ENCODE peak calls at places on chromosomes 6 and 20, in nine cellular contexts. Z is upper lobe of left lung, W is endothelial cell of umbilical vein, L is spleen, P is transverse colon, G is stomach, J is Panc1, U is sigmoid colon, D is GM23338. A is an unnamed sample. For H3K4me1, the result is how much of the 10 kb centered on the place peaks cover.

GRCh38 chr6:41443616-41444525 is 102.3 kb upstream of the FOXP4 start:
- DNase-seq in U (peak), L (no peak), P (no peak), W (no peak), D (no peak), J (no peak), G (no peak), Z (no peak), A (no peak)

GRCh38 chr6:131049515-131050081 is 13.4 kb downstream of the EPB41L2 start:
- DNase-seq in U (no peak), J (no peak), G (no peak), L (no peak), D (no peak), W (no peak), P (no peak), Z (no peak), A (no peak)

GRCh38 chr6:170176621-170177382 is 114.1 kb downstream of the DLL1 start:
- DNase-seq in D (no peak), P (no peak), L (peak), Z (no peak), G (no peak), U (no peak), J (no peak), W (no peak), A (no peak)

GRCh38 chr6:22631101-22631500 is 61.7 kb downstream of the HDGFL1 start:
- DNase-seq in Z (no peak), L (no peak), D (no peak), P (no peak), W (no peak), U (no peak), J (no peak), G (no peak), A (no peak)

GRCh38 chr6:30626484-30627366 is at the start of gene ATAT1:
- DNase-seq in P (peak), G (peak), Z (peak), J (no peak), D (peak), W (peak), U (peak), L (peak), A (peak)

GRCh38 chr20:51220293-51220706 is 197.4 kb upstream of the KCNG1 start:
- DNase-seq in L (peak), U (no peak), P (peak), Z (no peak), D (peak), W (peak), J (no peak), G (peak), A (no peak)

GRCh38 chr6:89794324-89794723 is 25.3 kb downstream of the MDN1 start:
- DNase-seq in G (no peak), P (no peak), D (no peak), L (no peak), W (no peak), Z (no peak), U (no peak), J (no peak), A (no peak)

GRCh38 chr6:47111685-47112084 is 69.6 kb upstream of the ADGRF1 start:
- DNase-seq in U (no peak), D (peak), P (peak), Z (no peak), L (no peak), G (no peak), J (no peak), W (peak), A (no peak)

GRCh38 chr6:26351544-26351953 is 13.4 kb upstream of the BTN3A2 start:
- DNase-seq in G (no peak), D (no peak), L (no peak), U (no peak), J (peak), Z (no peak), P (no peak), W (peak), A (no peak)

GRCh38 chr6:113082691-113083090 is 735.6 kb downstream of the RFPL4B start:
- DNase-seq in J (no peak), G (no peak), W (peak), L (no peak), U (no peak), Z (no peak), D (peak), P (no peak), A (no peak)

GRCh38 chr6:12605888-12606345 is 110.7 kb upstream of the PHACTR1 start:
- DNase-seq in P (peak), G (peak), J (peak), W (peak), U (no peak), D (peak), L (no peak), Z (peak), A (no peak)

GRCh38 chr20:9503530-9504251 is 10.7 kb upstream of the LAMP5 start:
- DNase-seq in J (no peak), G (no peak), W (no peak), D (peak), L (no peak), U (no peak), P (no peak), Z (no peak), A (peak)

GRCh38 chr6:166032366-166033171 is 135.1 kb downstream of the TBXT start:
- DNase-seq in J (peak), Z (no peak), P (peak), D (peak), G (no peak), L (no peak), U (peak), W (no peak), A (no peak)

GRCh38 chr20:8228315-8228714 is 96.2 kb downstream of the PLCB1 start:
- DNase-seq in U (no peak), L (no peak), D (no peak), Z (no peak), J (no peak), W (no peak), G (no peak), P (no peak), A (no peak)

GRCh38 chr6:16337280-16337975 is 99.0 kb downstream of the GMPR start:
- DNase-seq in J (no peak), Z (peak), G (peak), D (peak), P (peak), W (peak), L (peak), U (peak), A (peak)

GRCh38 chr6:43779864-43780260 is 9.9 kb downstream of the VEGFA start:
- DNase-seq in W (no peak), U (no peak), D (no peak), L (no peak), Z (no peak), P (no peak), J (no peak), G (peak), A (no peak)

GRCh38 chr6:137657351-137657911 is 163.2 kb upstream of the OLIG3 start:
- DNase-seq in U (no peak), W (no peak), G (no peak), L (no peak), J (no peak), D (no peak), P (no peak), Z (no peak), A (no peak)

GRCh38 chr6:80638222-80639055 is 532.0 kb downstream of the BCKDHB start:
- DNase-seq in J (peak), U (no peak), L (no peak), W (peak), G (peak), Z (peak), P (peak), D (peak), A (no peak)

GRCh38 chr20:25054995-25055629 is 2.8 kb downstream of the ACSS1 start:
- DNase-seq in L (no peak), J (no peak), D (no peak), U (peak), W (no peak), P (peak), G (peak), Z (peak), A (no peak)

GRCh38 chr6:70847685-70848084 is 109.2 kb downstream of the B3GAT2 start:
- DNase-seq in D (no peak), U (no peak), G (no peak), P (no peak), Z (no peak), L (no peak), W (no peak), J (no peak), A (no peak)

GRCh38 chr20:46053416-46053815 is 24.4 kb downstream of the SLC12A5 start:
- DNase-seq in G (no peak), D (no peak), J (no peak), U (peak), W (no peak), L (no peak), Z (no peak), P (no peak), A (no peak)

GRCh38 chr6:168377481-168377850 is 57.9 kb upstream of the DACT2 start:
- DNase-seq in G (no peak), W (no peak), L (peak), Z (no peak), P (no peak), U (peak), J (no peak), D (no peak), A (no peak)

GRCh38 chr20:61890210-61890609 is 175.5 kb downstream of the TAF4 start:
- DNase-seq in L (no peak), W (no peak), Z (no peak), D (no peak), J (no peak), U (no peak), G (no peak), P (no peak), A (no peak)

GRCh38 chr20:61891476-61891875 is 174.2 kb downstream of the TAF4 start:
- DNase-seq in U (no peak), W (no peak), P (no peak), Z (no peak), L (peak), J (no peak), G (no peak), D (no peak), A (no peak)

GRCh38 chr20:61895016-61895415 is 170.7 kb downstream of the TAF4 start:
- DNase-seq in G (no peak), Z (no peak), W (no peak), U (no peak), L (peak), J (no peak), P (no peak), D (no peak), A (no peak)

GRCh38 chr20:61889659-61890058 is 176.0 kb downstream of the TAF4 start:
- DNase-seq in Z (no peak), P (no peak), G (no peak), W (no peak), L (no peak), J (no peak), U (no peak), D (no peak), A (no peak)

DNA sequence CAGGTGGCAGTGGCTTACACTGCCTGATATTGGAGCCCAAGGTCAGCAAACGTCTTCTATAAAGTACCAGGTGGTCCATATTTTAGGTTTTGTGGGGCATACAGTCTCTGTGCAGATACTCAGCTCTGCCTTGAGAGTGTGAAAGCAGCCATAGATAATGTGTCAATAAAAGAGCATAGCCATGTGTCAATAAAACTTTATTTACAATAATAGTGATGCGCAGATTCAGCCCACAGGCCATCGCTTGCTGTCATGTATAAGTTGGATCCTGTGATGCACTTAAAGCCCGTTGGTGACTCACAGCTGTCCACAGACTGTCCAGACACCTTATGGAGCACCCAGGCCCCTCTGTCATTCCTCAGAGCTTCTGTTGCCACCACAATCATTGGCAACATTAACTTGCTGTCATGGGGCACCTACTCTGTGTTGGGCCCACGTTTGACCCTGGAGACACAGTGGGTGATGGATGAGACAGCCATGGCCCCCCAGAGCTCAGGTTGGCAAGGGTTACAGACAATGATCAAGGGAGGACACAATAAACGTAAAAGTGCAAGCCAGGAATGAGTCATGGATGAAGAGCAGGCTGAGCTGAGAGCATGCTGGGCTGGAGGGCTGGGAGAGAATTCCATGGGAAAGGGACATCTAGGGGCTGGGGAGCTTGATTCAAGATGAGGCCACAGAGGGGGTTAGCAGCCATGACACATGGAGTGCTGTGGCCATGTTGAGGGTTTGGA is 173.6 kb downstream of the TAF4 start:
- DNase-seq in W (no peak), D (no peak), Z (no peak), L (peak), P (no peak), J (no peak), U (no peak), G (no peak), A (no peak)
- H3K4me1 ChIP-seq in W (under half), D (under half), Z (under half), L (under half), P (under half), J (under half), U (under half), G (under half), A (under half)

GRCh38 chr6:8991844-8992243 is 556.5 kb upstream of the SLC35B3 start:
- DNase-seq in L (no peak), G (no peak), P (no peak), Z (no peak), W (no peak), J (no peak), U (no peak), D (no peak), A (no peak)

GRCh38 chr6:8993111-8993510 is 557.8 kb upstream of the SLC35B3 start:
- DNase-seq in D (no peak), U (no peak), P (no peak), G (no peak), L (no peak), J (no peak), Z (no peak), W (no peak), A (no peak)

GRCh38 chr6:8990075-8990474 is 554.7 kb upstream of the SLC35B3 start:
- DNase-seq in J (no peak), L (no peak), G (no peak), Z (no peak), U (no peak), D (no peak), W (no peak), P (no peak), A (no peak)

DNA sequence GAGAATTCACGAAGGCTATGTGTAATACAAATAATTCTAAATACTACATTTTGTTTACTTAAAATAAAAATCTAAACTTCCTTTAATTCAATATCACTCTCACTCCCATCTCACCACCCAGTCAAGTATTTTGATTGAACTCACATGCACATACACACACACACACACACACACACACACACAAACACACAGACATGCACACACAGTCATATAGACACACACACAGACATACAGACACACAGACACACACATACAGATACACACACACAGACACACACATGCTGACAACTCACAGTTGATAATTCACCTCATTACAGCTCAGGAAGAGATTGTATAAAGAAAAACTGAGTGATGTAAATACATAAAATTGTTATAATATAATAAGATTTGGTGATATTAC is 559.8 kb upstream of the SLC35B3 start:
- DNase-seq in Z (no peak), U (no peak), G (no peak), P (no peak), L (no peak), W (no peak), D (no peak), J (no peak), A (no peak)
- H3K4me3 ChIP-seq in Z (no peak), U (no peak), G (no peak), P (no peak), L (no peak), W (no peak), D (no peak), J (no peak), A (no peak)

GRCh38 chr6:144647971-144648651 is 363.0 kb downstream of the UTRN start:
- DNase-seq in P (no peak), J (no peak), G (no peak), L (no peak), W (no peak), D (no peak), Z (no peak), U (no peak), A (no peak)

GRCh38 chr6:144649085-144649484 is 363.9 kb downstream of the UTRN start:
- DNase-seq in U (no peak), D (no peak), G (no peak), L (no peak), W (no peak), J (no peak), P (no peak), Z (no peak), A (no peak)

GRCh38 chr6:144647406-144647964 is 362.4 kb downstream of the UTRN start:
- DNase-seq in P (no peak), G (no peak), Z (no peak), J (no peak), U (no peak), W (no peak), L (no peak), D (peak), A (no peak)

GRCh38 chr6:144646066-144646800 is 361.1 kb downstream of the UTRN start:
- DNase-seq in D (no peak), Z (no peak), J (no peak), U (no peak), W (no peak), P (no peak), G (no peak), L (no peak), A (no peak)

GRCh38 chr6:144644776-144645175 is 359.6 kb downstream of the UTRN start:
- DNase-seq in G (no peak), D (peak), Z (no peak), U (no peak), J (no peak), P (no peak), L (no peak), W (no peak), A (no peak)
- TF ChIP-seq POLR2AphosphoS5 in G (no peak), D (no peak), Z (no peak), U (no peak), J (no peak), P (no peak), L (no peak), W (no peak), A (no peak)

GRCh38 chr6:111750147-111750546 is 123.1 kb downstream of the FYN start:
- DNase-seq in G (no peak), P (no peak), L (no peak), Z (no peak), W (no peak), U (no peak), D (no peak), J (no peak), A (no peak)

GRCh38 chr6:111747791-111748190 is 125.5 kb downstream of the FYN start:
- DNase-seq in Z (no peak), G (no peak), U (no peak), P (no peak), D (no peak), W (no peak), L (no peak), J (no peak), A (no peak)

GRCh38 chr6:111746983-111747773 is 126.1 kb downstream of the FYN start:
- DNase-seq in L (no peak), U (no peak), D (peak), Z (no peak), W (peak), J (no peak), G (no peak), P (no peak), A (no peak)

GRCh38 chr6:111745636-111746035 is 127.6 kb downstream of the FYN start:
- DNase-seq in J (no peak), P (no peak), U (no peak), L (no peak), Z (no peak), D (no peak), G (no peak), W (no peak), A (no peak)

GRCh38 chr6:111748247-111748647 is 125.0 kb downstream of the FYN start:
- DNase-seq in D (no peak), Z (no peak), L (no peak), U (no peak), G (no peak), W (peak), P (no peak), J (no peak), A (no peak)
- H3K4me1 ChIP-seq in D (under half), Z (under half), L (under half), U (under half), G (half or more), W (half or more), P (half or more), J (under half), A (under half)

GRCh38 chr6:27772261-27773001 is 139.8 kb downstream of the OR2B2 start:
- DNase-seq in L (peak), Z (peak), P (peak), J (peak), U (peak), D (peak), W (peak), G (peak), A (peak)
- H3K4me3 ChIP-seq in L (no peak), Z (no peak), P (peak), J (peak), U (no peak), D (peak), W (no peak), G (no peak), A (no peak)

GRCh38 chr6:32973144-32973854 is 4.9 kb downstream of the BRD2 start:
- DNase-seq in D (peak), Z (peak), J (no peak), W (peak), P (peak), L (no peak), U (peak), G (peak), A (peak)
- TF ChIP-seq POLR2AphosphoS5 in D (peak), Z (no peak), J (no peak), W (peak), P (no peak), L (no peak), U (no peak), G (no peak), A (no peak)

A was measured in esophagus muscularis mucosa.